ENCODE peak calls at places on chromosomes 3 and 15, in ten cellular contexts. One of them, this sample, is unnamed.

GRCh38 chr3:125123906-125124305 is 68.1 kb upstream of the HEG1 start:
- DNase-seq in NCI-H1930: no peak
- DNase-seq in stimulated activated CD4-positive, alpha-beta T cell treated with anti-CD3 and anti-CD28 coated beads, Interleukin-4, amount 100 ng/mL, for 24 hours: no peak
- DNase-seq in activated CD4-positive, alpha-beta T cell treated with anti-CD3 and anti-CD28 coated beads, Interleukin-2, amount 10 ng/mL, durations not matched to agents 7 days and 5 days: no peak
- DNase-seq in nephron progenitor cell: no peak
- DNase-seq in RPMI8226: no peak
- DNase-seq in ecto neural progenitor cell: no peak
- DNase-seq in HFF-Myc: no peak
- DNase-seq in DMS53: peak; percentile 23
- DNase-seq in gastrocnemius medialis: no peak
- DNase-seq in this sample: no peak

GRCh38 chr3:58639001-58639400 is 27.6 kb downstream of the FAM3D start:
- DNase-seq in NCI-H1930: no peak
- DNase-seq in stimulated activated CD4-positive, alpha-beta T cell treated with anti-CD3 and anti-CD28 coated beads, Interleukin-4, amount 100 ng/mL, for 24 hours: no peak
- DNase-seq in activated CD4-positive, alpha-beta T cell treated with anti-CD3 and anti-CD28 coated beads, Interleukin-2, amount 10 ng/mL, durations not matched to agents 7 days and 5 days: no peak
- DNase-seq in nephron progenitor cell: no peak
- DNase-seq in RPMI8226: no peak
- DNase-seq in ecto neural progenitor cell: no peak
- DNase-seq in HFF-Myc: no peak
- DNase-seq in DMS53: no peak
- DNase-seq in gastrocnemius medialis: no peak
- DNase-seq in this sample: no peak

GRCh38 chr3:67526246-67526645 is 128.2 kb downstream of the SUCLG2 start:
- DNase-seq in NCI-H1930: no peak
- DNase-seq in stimulated activated CD4-positive, alpha-beta T cell treated with anti-CD3 and anti-CD28 coated beads, Interleukin-4, amount 100 ng/mL, for 24 hours: no peak
- DNase-seq in activated CD4-positive, alpha-beta T cell treated with anti-CD3 and anti-CD28 coated beads, Interleukin-2, amount 10 ng/mL, durations not matched to agents 7 days and 5 days: no peak
- DNase-seq in nephron progenitor cell: no peak
- DNase-seq in RPMI8226: no peak
- DNase-seq in ecto neural progenitor cell: no peak
- DNase-seq in HFF-Myc: peak; percentile 86
- DNase-seq in DMS53: no peak
- DNase-seq in gastrocnemius medialis: no peak
- DNase-seq in this sample: no peak

GRCh38 chr3:94378322-94378721 is 315.5 kb downstream of the NSUN3 start:
- DNase-seq in NCI-H1930: no peak
- DNase-seq in stimulated activated CD4-positive, alpha-beta T cell treated with anti-CD3 and anti-CD28 coated beads, Interleukin-4, amount 100 ng/mL, for 24 hours: no peak
- DNase-seq in activated CD4-positive, alpha-beta T cell treated with anti-CD3 and anti-CD28 coated beads, Interleukin-2, amount 10 ng/mL, durations not matched to agents 7 days and 5 days: no peak
- DNase-seq in nephron progenitor cell: no peak
- DNase-seq in RPMI8226: no peak
- DNase-seq in ecto neural progenitor cell: no peak
- DNase-seq in HFF-Myc: no peak
- DNase-seq in DMS53: no peak
- DNase-seq in gastrocnemius medialis: no peak
- DNase-seq in this sample: no peak

GRCh38 chr3:104359546-104359945 is 1007.2 kb upstream of the ALCAM start:
- DNase-seq in NCI-H1930: no peak
- DNase-seq in stimulated activated CD4-positive, alpha-beta T cell treated with anti-CD3 and anti-CD28 coated beads, Interleukin-4, amount 100 ng/mL, for 24 hours: no peak
- DNase-seq in activated CD4-positive, alpha-beta T cell treated with anti-CD3 and anti-CD28 coated beads, Interleukin-2, amount 10 ng/mL, durations not matched to agents 7 days and 5 days: no peak
- DNase-seq in nephron progenitor cell: no peak
- DNase-seq in RPMI8226: no peak
- DNase-seq in ecto neural progenitor cell: no peak
- DNase-seq in HFF-Myc: peak; percentile 1
- DNase-seq in DMS53: no peak
- DNase-seq in gastrocnemius medialis: no peak
- DNase-seq in this sample: no peak

GRCh38 chr3:193791041-193792032 is 198.3 kb downstream of the OPA1 start:
- DNase-seq in NCI-H1930: no peak
- DNase-seq in stimulated activated CD4-positive, alpha-beta T cell treated with anti-CD3 and anti-CD28 coated beads, Interleukin-4, amount 100 ng/mL, for 24 hours: no peak
- DNase-seq in activated CD4-positive, alpha-beta T cell treated with anti-CD3 and anti-CD28 coated beads, Interleukin-2, amount 10 ng/mL, durations not matched to agents 7 days and 5 days: no peak
- DNase-seq in nephron progenitor cell: no peak
- DNase-seq in RPMI8226: no peak
- DNase-seq in ecto neural progenitor cell: no peak
- DNase-seq in HFF-Myc: no peak
- DNase-seq in DMS53: peak; percentile 95
- DNase-seq in gastrocnemius medialis: no peak
- DNase-seq in this sample: no peak

GRCh38 chr15:55703873-55704285 is 39.1 kb downstream of the PRTG start:
- DNase-seq in NCI-H1930: no peak
- DNase-seq in stimulated activated CD4-positive, alpha-beta T cell treated with anti-CD3 and anti-CD28 coated beads, Interleukin-4, amount 100 ng/mL, for 24 hours: no peak
- DNase-seq in activated CD4-positive, alpha-beta T cell treated with anti-CD3 and anti-CD28 coated beads, Interleukin-2, amount 10 ng/mL, durations not matched to agents 7 days and 5 days: no peak
- DNase-seq in nephron progenitor cell: no peak
- DNase-seq in RPMI8226: no peak
- DNase-seq in ecto neural progenitor cell: no peak
- DNase-seq in HFF-Myc: no peak
- DNase-seq in DMS53: no peak
- DNase-seq in gastrocnemius medialis: no peak
- DNase-seq in this sample: no peak

GRCh38 chr3:30492581-30493192 is 113.7 kb upstream of the TGFBR2 start:
- DNase-seq in NCI-H1930: no peak
- DNase-seq in stimulated activated CD4-positive, alpha-beta T cell treated with anti-CD3 and anti-CD28 coated beads, Interleukin-4, amount 100 ng/mL, for 24 hours: no peak
- DNase-seq in activated CD4-positive, alpha-beta T cell treated with anti-CD3 and anti-CD28 coated beads, Interleukin-2, amount 10 ng/mL, durations not matched to agents 7 days and 5 days: no peak
- DNase-seq in nephron progenitor cell: no peak
- DNase-seq in RPMI8226: no peak
- DNase-seq in ecto neural progenitor cell: no peak
- DNase-seq in HFF-Myc: no peak
- DNase-seq in DMS53: no peak
- DNase-seq in gastrocnemius medialis: no peak
- DNase-seq in this sample: no peak

GRCh38 chr3:72449551-72449950 is 398.7 kb downstream of the SHQ1 start:
- DNase-seq in NCI-H1930: no peak
- DNase-seq in stimulated activated CD4-positive, alpha-beta T cell treated with anti-CD3 and anti-CD28 coated beads, Interleukin-4, amount 100 ng/mL, for 24 hours: no peak
- DNase-seq in activated CD4-positive, alpha-beta T cell treated with anti-CD3 and anti-CD28 coated beads, Interleukin-2, amount 10 ng/mL, durations not matched to agents 7 days and 5 days: no peak
- DNase-seq in nephron progenitor cell: no peak
- DNase-seq in RPMI8226: no peak
- DNase-seq in ecto neural progenitor cell: no peak
- DNase-seq in HFF-Myc: peak; percentile 80
- DNase-seq in DMS53: no peak
- DNase-seq in gastrocnemius medialis: no peak
- DNase-seq in this sample: no peak

GRCh38 chr3:177294221-177294620 is 96.9 kb upstream of the TBL1XR1 start:
- DNase-seq in NCI-H1930: no peak
- DNase-seq in stimulated activated CD4-positive, alpha-beta T cell treated with anti-CD3 and anti-CD28 coated beads, Interleukin-4, amount 100 ng/mL, for 24 hours: no peak
- DNase-seq in activated CD4-positive, alpha-beta T cell treated with anti-CD3 and anti-CD28 coated beads, Interleukin-2, amount 10 ng/mL, durations not matched to agents 7 days and 5 days: no peak
- DNase-seq in nephron progenitor cell: no peak
- DNase-seq in RPMI8226: no peak
- DNase-seq in ecto neural progenitor cell: no peak
- DNase-seq in HFF-Myc: no peak
- DNase-seq in DMS53: no peak
- DNase-seq in gastrocnemius medialis: peak; percentile 82
- DNase-seq in this sample: no peak

GRCh38 chr3:69209413-69209812 is 87.0 kb upstream of the LMOD3 start:
- DNase-seq in NCI-H1930: no peak
- DNase-seq in stimulated activated CD4-positive, alpha-beta T cell treated with anti-CD3 and anti-CD28 coated beads, Interleukin-4, amount 100 ng/mL, for 24 hours: no peak
- DNase-seq in activated CD4-positive, alpha-beta T cell treated with anti-CD3 and anti-CD28 coated beads, Interleukin-2, amount 10 ng/mL, durations not matched to agents 7 days and 5 days: no peak
- DNase-seq in nephron progenitor cell: no peak
- DNase-seq in RPMI8226: no peak
- DNase-seq in ecto neural progenitor cell: no peak
- DNase-seq in HFF-Myc: no peak
- DNase-seq in DMS53: peak; percentile 1
- DNase-seq in gastrocnemius medialis: no peak
- DNase-seq in this sample: no peak

GRCh38 chr3:134038071-134038491 is 8.4 kb upstream of the SLCO2A1 start:
- DNase-seq in NCI-H1930: no peak
- DNase-seq in stimulated activated CD4-positive, alpha-beta T cell treated with anti-CD3 and anti-CD28 coated beads, Interleukin-4, amount 100 ng/mL, for 24 hours: no peak
- DNase-seq in activated CD4-positive, alpha-beta T cell treated with anti-CD3 and anti-CD28 coated beads, Interleukin-2, amount 10 ng/mL, durations not matched to agents 7 days and 5 days: no peak
- DNase-seq in nephron progenitor cell: no peak
- DNase-seq in RPMI8226: no peak
- DNase-seq in ecto neural progenitor cell: no peak
- DNase-seq in HFF-Myc: no peak
- DNase-seq in DMS53: no peak
- DNase-seq in gastrocnemius medialis: no peak
- DNase-seq in this sample: no peak

GRCh38 chr3:37540786-37541185 is 320.9 kb upstream of the CTDSPL start:
- DNase-seq in NCI-H1930: no peak
- DNase-seq in stimulated activated CD4-positive, alpha-beta T cell treated with anti-CD3 and anti-CD28 coated beads, Interleukin-4, amount 100 ng/mL, for 24 hours: no peak
- DNase-seq in activated CD4-positive, alpha-beta T cell treated with anti-CD3 and anti-CD28 coated beads, Interleukin-2, amount 10 ng/mL, durations not matched to agents 7 days and 5 days: no peak
- DNase-seq in nephron progenitor cell: no peak
- DNase-seq in RPMI8226: no peak
- DNase-seq in ecto neural progenitor cell: no peak
- DNase-seq in HFF-Myc: no peak
- DNase-seq in DMS53: no peak
- DNase-seq in gastrocnemius medialis: peak; percentile 74
- DNase-seq in this sample: no peak

GRCh38 chr3:159766563-159767185 is 222.0 kb upstream of the IL12A start:
- DNase-seq in NCI-H1930: no peak
- DNase-seq in stimulated activated CD4-positive, alpha-beta T cell treated with anti-CD3 and anti-CD28 coated beads, Interleukin-4, amount 100 ng/mL, for 24 hours: no peak
- DNase-seq in activated CD4-positive, alpha-beta T cell treated with anti-CD3 and anti-CD28 coated beads, Interleukin-2, amount 10 ng/mL, durations not matched to agents 7 days and 5 days: no peak
- DNase-seq in nephron progenitor cell: no peak
- DNase-seq in RPMI8226: no peak
- DNase-seq in ecto neural progenitor cell: no peak
- DNase-seq in HFF-Myc: no peak
- DNase-seq in DMS53: peak; percentile 60
- DNase-seq in gastrocnemius medialis: no peak
- DNase-seq in this sample: no peak

GRCh38 chr3:41961061-41961749 is 698 bp downstream of the ULK4 start:
- DNase-seq in NCI-H1930: no peak
- DNase-seq in stimulated activated CD4-positive, alpha-beta T cell treated with anti-CD3 and anti-CD28 coated beads, Interleukin-4, amount 100 ng/mL, for 24 hours: peak; percentile 61
- DNase-seq in activated CD4-positive, alpha-beta T cell treated with anti-CD3 and anti-CD28 coated beads, Interleukin-2, amount 10 ng/mL, durations not matched to agents 7 days and 5 days: peak; percentile 67
- DNase-seq in nephron progenitor cell: peak; percentile 63
- DNase-seq in RPMI8226: peak; percentile 64
- DNase-seq in ecto neural progenitor cell: peak; percentile 73
- DNase-seq in HFF-Myc: peak; percentile 9
- DNase-seq in DMS53: peak; percentile 56
- DNase-seq in gastrocnemius medialis: no peak
- DNase-seq in this sample: peak; percentile 72

GRCh38 chr3:134871818-134872217 is 76.8 kb downstream of the EPHB1 start:
- DNase-seq in NCI-H1930: no peak
- DNase-seq in stimulated activated CD4-positive, alpha-beta T cell treated with anti-CD3 and anti-CD28 coated beads, Interleukin-4, amount 100 ng/mL, for 24 hours: no peak
- DNase-seq in activated CD4-positive, alpha-beta T cell treated with anti-CD3 and anti-CD28 coated beads, Interleukin-2, amount 10 ng/mL, durations not matched to agents 7 days and 5 days: no peak
- DNase-seq in nephron progenitor cell: no peak
- DNase-seq in RPMI8226: no peak
- DNase-seq in ecto neural progenitor cell: no peak
- DNase-seq in HFF-Myc: no peak
- DNase-seq in DMS53: no peak
- DNase-seq in gastrocnemius medialis: no peak
- DNase-seq in this sample: no peak

GRCh38 chr15:59447367-59447766 is 9.4 kb downstream of the FAM81A start:
- DNase-seq in NCI-H1930: no peak
- DNase-seq in stimulated activated CD4-positive, alpha-beta T cell treated with anti-CD3 and anti-CD28 coated beads, Interleukin-4, amount 100 ng/mL, for 24 hours: no peak
- DNase-seq in activated CD4-positive, alpha-beta T cell treated with anti-CD3 and anti-CD28 coated beads, Interleukin-2, amount 10 ng/mL, durations not matched to agents 7 days and 5 days: no peak
- DNase-seq in nephron progenitor cell: no peak
- DNase-seq in RPMI8226: no peak
- DNase-seq in ecto neural progenitor cell: no peak
- DNase-seq in HFF-Myc: no peak
- DNase-seq in DMS53: no peak
- DNase-seq in gastrocnemius medialis: no peak
- DNase-seq in this sample: no peak